ENCODE peak calls at places on chromosomes 5 and 9, in five cellular contexts. D is PC-3, R is mammary epithelial cell, Q is AG10803, B is right atrium auricular region. W is an unnamed sample.

GRCh38 chr5:93206203-93206602 is 374.8 kb downstream of the NR2F1-AS1 start:
- DNase-seq in D (no peak), R (no peak), Q (no peak), B (no peak), W (no peak)

GRCh38 chr5:13664377-13664776 is 280.1 kb downstream of the DNAH5 start:
- DNase-seq in D (peak), R (peak), Q (peak), B (no peak), W (peak)

GRCh38 chr9:129176786-129177442 is 1.1 kb downstream of the IER5L start:
- DNase-seq in D (peak), R (peak), Q (no peak), B (no peak), W (no peak)

GRCh38 chr9:111271047-111271446 is 59.0 kb downstream of the OR2K2 start:
- DNase-seq in D (no peak), R (no peak), Q (no peak), B (no peak), W (no peak)

GRCh38 chr9:91954841-91955471 is 4.9 kb upstream of the ROR2 start:
- DNase-seq in D (peak), R (peak), Q (peak), B (no peak), W (peak)

GRCh38 chr9:109799792-109800191 is 19.8 kb downstream of the PALM2AKAP2 start:
- DNase-seq in D (peak), R (peak), Q (peak), B (no peak), W (no peak)

GRCh38 chr9:93357649-93358048 is 93.8 kb upstream of the FAM120A start:
- DNase-seq in D (no peak), R (no peak), Q (no peak), B (no peak), W (no peak)

GRCh38 chr9:87958591-87958990 is 15.7 kb downstream of the CDK20 start:
- DNase-seq in D (no peak), R (no peak), Q (no peak), B (no peak), W (no peak)

GRCh38 chr9:117887383-117887782 is 183.2 kb downstream of the TLR4 start:
- DNase-seq in D (no peak), R (peak), Q (peak), B (no peak), W (peak)

GRCh38 chr9:212265-212664 is 2.4 kb upstream of the DOCK8 start:
- DNase-seq in D (no peak), R (no peak), Q (no peak), B (no peak), W (no peak)

GRCh38 chr9:128689293-128689770 is 310 bp downstream of the SET start:
- DNase-seq in D (no peak), R (no peak), Q (no peak), B (no peak), W (no peak)

GRCh38 chr9:2125909-2126308 is 110.8 kb downstream of the SMARCA2 start:
- DNase-seq in D (no peak), R (no peak), Q (no peak), B (no peak), W (peak)

GRCh38 chr9:4979224-4979623 is 5.8 kb upstream of the JAK2 start:
- DNase-seq in D (no peak), R (no peak), Q (peak), B (no peak), W (peak)

GRCh38 chr5:181223729-181224389 is 778 bp downstream of the TRIM41 start:
- DNase-seq in D (no peak), R (no peak), Q (no peak), B (no peak), W (no peak)

GRCh38 chr5:176980818-176981217 is 25.8 kb downstream of the UIMC1 start:
- DNase-seq in D (no peak), R (no peak), Q (no peak), B (no peak), W (no peak)

GRCh38 chr9:124040935-124041816 is 29.6 kb downstream of the LHX2 start:
- DNase-seq in D (no peak), R (no peak), Q (no peak), B (no peak), W (no peak)

GRCh38 chr9:17003576-17004240 is 131.1 kb upstream of the CNTLN start:
- DNase-seq in D (peak), R (no peak), Q (peak), B (no peak), W (peak)

GRCh38 chr5:31378838-31379237 is 153.1 kb downstream of the DROSHA start:
- DNase-seq in D (no peak), R (no peak), Q (peak), B (no peak), W (peak)

GRCh38 chr9:132171702-132172101 is 9.8 kb downstream of the NTNG2 start:
- DNase-seq in D (no peak), R (no peak), Q (no peak), B (no peak), W (no peak)

GRCh38 chr9:92631452-92632211 is 38.3 kb downstream of the IPPK start:
- DNase-seq in D (no peak), R (no peak), Q (no peak), B (no peak), W (no peak)

GRCh38 chr5:17151686-17152085 is 65.7 kb upstream of the BASP1 start:
- DNase-seq in D (no peak), R (no peak), Q (no peak), B (no peak), W (no peak)

GRCh38 chr9:129319076-129319937 is 141.2 kb upstream of the IER5L start:
- DNase-seq in D (no peak), R (no peak), Q (no peak), B (peak), W (no peak)

GRCh38 chr5:79962580-79963222 is 28.4 kb downstream of the MTX3 start:
- DNase-seq in D (peak), R (no peak), Q (no peak), B (no peak), W (peak)

GRCh38 chr9:82117528-82117927 is 129.0 kb downstream of the SPATA31D1 start:
- DNase-seq in D (no peak), R (no peak), Q (peak), B (no peak), W (no peak)

GRCh38 chr5:142360051-142360498 is 35.3 kb upstream of the SPRY4 start:
- DNase-seq in D (no peak), R (no peak), Q (no peak), B (no peak), W (no peak)

DNA sequence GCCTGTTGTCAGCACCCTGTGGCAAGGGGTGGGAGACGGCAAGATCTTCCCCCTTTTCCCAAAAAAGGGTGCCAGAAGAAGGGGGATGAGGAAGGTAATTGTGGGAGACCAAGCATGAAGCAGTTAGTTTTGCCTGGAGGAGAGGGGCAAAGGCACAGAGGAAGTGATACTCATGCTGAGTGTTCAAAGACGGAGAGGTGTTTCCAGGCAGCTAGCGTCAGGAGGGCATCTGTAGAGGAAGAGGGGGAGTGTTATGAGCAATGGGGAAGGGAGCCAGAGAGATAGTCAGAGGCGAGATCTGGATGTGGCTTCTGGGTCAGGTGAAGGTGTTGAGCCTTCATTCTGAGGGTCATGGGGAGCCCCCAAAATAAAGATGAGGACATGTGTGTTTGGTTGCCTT is 26.9 kb upstream of the ADAM19 start:
- DNase-seq in D (peak), R (peak), Q (no peak), B (no peak), W (peak)
- H3K4me3 ChIP-seq in D (no peak), R (no peak), Q (no peak), B (no peak), W (no peak)

DNA sequence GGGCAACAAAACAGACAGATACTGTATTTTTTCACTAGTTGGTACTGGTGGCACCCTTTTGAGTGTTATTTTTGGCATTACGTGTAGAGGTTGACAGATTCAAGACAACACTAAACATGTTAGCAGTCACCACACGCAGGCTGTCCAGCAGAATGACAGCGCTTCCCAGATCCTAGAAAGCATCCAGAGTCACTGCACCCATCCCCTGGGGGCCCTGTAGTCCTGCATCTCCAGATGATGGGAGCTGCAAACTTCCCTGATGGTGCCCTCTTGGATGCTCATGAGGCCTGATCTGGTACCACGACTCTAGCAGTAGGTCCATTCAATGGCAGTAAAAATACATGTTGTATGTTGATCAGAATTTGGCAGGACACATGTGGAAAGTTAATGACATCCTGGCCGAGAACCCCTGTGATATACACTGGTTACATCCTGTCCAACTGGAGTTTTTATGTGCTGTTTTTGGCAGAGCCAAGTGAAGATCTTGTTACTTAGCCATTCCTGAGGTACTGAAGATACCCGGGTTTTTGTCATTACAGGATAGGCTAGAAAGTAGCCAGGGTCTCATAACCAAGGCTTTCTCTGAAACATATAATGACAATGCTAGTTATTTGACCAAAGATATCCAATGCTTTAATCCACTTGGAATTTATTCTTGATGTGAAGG is 1.6 kb upstream of the ABL1 start:
- DNase-seq in D (peak), R (no peak), Q (peak), B (no peak), W (no peak)
- TF ChIP-seq CTCF in D (no peak), R (no peak), Q (no peak), B (no peak), W (no peak)

DNA sequence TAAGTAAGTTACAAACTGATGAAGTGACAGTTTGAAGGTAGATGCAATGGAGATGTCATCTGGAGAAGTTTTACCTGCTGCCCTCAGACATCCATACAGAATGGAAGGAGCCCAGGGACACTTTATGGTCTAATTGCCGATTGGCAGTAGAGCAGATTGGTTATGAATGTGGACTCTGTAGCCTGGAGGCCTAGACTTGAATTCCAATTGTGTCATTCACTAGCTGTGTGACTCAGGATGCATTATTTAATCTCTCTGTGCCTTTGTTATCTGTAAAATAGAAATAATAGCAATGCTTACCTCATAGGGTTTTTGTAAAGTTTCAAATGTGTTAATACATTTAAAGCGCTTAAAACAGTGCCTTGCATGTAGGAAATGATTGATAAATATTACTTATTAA is 5.2 kb upstream of the TCERG1 start:
- DNase-seq in D (peak), R (peak), Q (no peak), B (no peak), W (peak)
- H3K4me3 ChIP-seq in D (no peak), R (no peak), Q (no peak), B (no peak), W (no peak)

GRCh38 chr5:11719888-11720481 is 184.3 kb downstream of the CTNND2 start:
- DNase-seq in D (peak), R (peak), Q (no peak), B (no peak), W (peak)
- TF ChIP-seq CTCF in D (peak), R (no peak), Q (no peak), B (peak), W (no peak)

DNA sequence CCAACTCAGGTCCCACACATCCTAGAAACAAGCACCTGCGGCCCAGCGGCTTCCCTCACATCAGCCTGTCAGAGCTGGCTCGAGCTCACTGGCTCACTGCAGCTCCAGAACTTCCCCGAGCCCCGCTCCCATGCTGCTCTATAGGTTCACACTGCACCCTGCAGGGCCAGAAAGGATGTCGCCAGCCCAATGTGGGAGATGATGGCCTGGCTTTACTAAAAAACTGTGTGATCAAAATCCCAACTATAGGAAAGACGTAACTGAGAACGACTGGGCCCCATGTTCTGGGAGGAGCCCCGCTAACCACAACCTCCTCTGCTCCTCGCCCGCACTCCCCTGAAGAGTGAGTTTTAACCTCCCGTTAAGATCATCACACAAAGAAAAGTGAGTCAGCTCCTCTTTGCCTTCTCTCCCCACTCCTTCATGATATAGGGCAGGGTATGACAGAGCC is 4.6 kb downstream of the SURF4 start:
- DNase-seq in D (no peak), R (no peak), Q (no peak), B (no peak), W (no peak)
- H3K4me3 ChIP-seq in D (no peak), R (no peak), Q (no peak), B (no peak), W (no peak)

GRCh38 chr5:146528232-146528631 is 12.2 kb upstream of the GPR151 start:
- DNase-seq in D (peak), R (no peak), Q (no peak), B (no peak), W (no peak)
- TF ChIP-seq CTCF in D (peak), R (peak), Q (no peak), B (no peak), W (no peak)

W was measured in bronchial epithelial cell.